ENCODE peak calls at places on chromosome 14, in nine cellular contexts. P is anterior cingulate cortex, V is midbrain, M is NCI-H2029, S is dorsolateral prefrontal cortex, W is NCI-H82, U is GM04504, D is fibroblast of the aortic adventitia, G is astrocyte of the spinal cord. B is an unnamed sample.

GRCh38 chr14:97638864-97639263 is 841.7 kb downstream of the VRK1 start:
- DNase-seq in P (no peak), V (no peak), M (no peak), S (no peak), W (no peak), U (no peak), D (no peak), G (no peak), B (no peak)

GRCh38 chr14:105937253-105938054 is 411.1 kb downstream of the TMEM121 start:
- DNase-seq in P (no peak), V (no peak), M (no peak), S (no peak), W (no peak), U (no peak), D (no peak), G (no peak), B (no peak)

GRCh38 chr14:78254911-78255431 is 84.8 kb downstream of the NRXN3 start:
- DNase-seq in P (no peak), V (no peak), M (peak; percentile 65), S (no peak), W (no peak), U (no peak), D (no peak), G (peak; percentile 80), B (peak; percentile 4)

GRCh38 chr14:70642313-70643235 is 858 bp downstream of the TTC9 start:
- DNase-seq in P (no peak), V (no peak), M (no peak), S (no peak), W (peak; percentile 44), U (no peak), D (no peak), G (no peak), B (no peak)

GRCh38 chr14:88289214-88289613 is 33.9 kb downstream of the KCNK10 start:
- DNase-seq in P (no peak), V (no peak), M (no peak), S (no peak), W (no peak), U (peak; percentile 6), D (peak; percentile 63), G (no peak), B (no peak)

GRCh38 chr14:53640695-53641094 is 315.9 kb downstream of the BMP4 start:
- DNase-seq in P (no peak), V (no peak), M (no peak), S (no peak), W (no peak), U (no peak), D (peak; percentile 60), G (peak; percentile 46), B (no peak)

GRCh38 chr14:58677996-58678395 is 40.2 kb downstream of the DACT1 start:
- DNase-seq in P (no peak), V (no peak), M (no peak), S (no peak), W (no peak), U (no peak), D (no peak), G (no peak), B (no peak)

GRCh38 chr14:104223101-104223809 is 84.9 kb downstream of the KIF26A start:
- DNase-seq in P (no peak), V (no peak), M (no peak), S (no peak), W (peak; percentile 98), U (no peak), D (no peak), G (no peak), B (peak; percentile 62)

GRCh38 chr14:24847568-24847967 is 202.4 kb downstream of the STXBP6 start:
- DNase-seq in P (no peak), V (no peak), M (no peak), S (no peak), W (no peak), U (no peak), D (peak; percentile 18), G (no peak), B (no peak)

GRCh38 chr14:69619007-69619406 is 7.6 kb downstream of the SUSD6 start:
- DNase-seq in P (no peak), V (no peak), M (no peak), S (no peak), W (no peak), U (no peak), D (peak; percentile 54), G (peak; percentile 43), B (no peak)

GRCh38 chr14:94676495-94677238 is 64.5 kb downstream of the SERPINA3 start:
- DNase-seq in P (no peak), V (no peak), M (no peak), S (no peak), W (no peak), U (no peak), D (no peak), G (no peak), B (no peak)

GRCh38 chr14:89187501-89187900 is 229.5 kb downstream of the FOXN3 start:
- DNase-seq in P (no peak), V (no peak), M (no peak), S (no peak), W (no peak), U (no peak), D (no peak), G (no peak), B (no peak)

GRCh38 chr14:41799817-41800216 is 193.1 kb downstream of the LRFN5 start:
- DNase-seq in P (no peak), V (no peak), M (no peak), S (no peak), W (no peak), U (no peak), D (no peak), G (no peak), B (no peak)

GRCh38 chr14:74932401-74932901 is 9.4 kb upstream of the RPS6KL1 start:
- DNase-seq in P (no peak), V (no peak), M (no peak), S (no peak), W (no peak), U (no peak), D (peak; percentile 19), G (no peak), B (no peak)

GRCh38 chr14:89628521-89628920 is 211.5 kb upstream of the FOXN3 start:
- DNase-seq in P (no peak), V (no peak), M (no peak), S (no peak), W (no peak), U (no peak), D (no peak), G (no peak), B (no peak)

GRCh38 chr14:90839024-90839888 is 23.0 kb upstream of the TTC7B start:
- DNase-seq in P (no peak), V (no peak), M (no peak), S (no peak), W (no peak), U (no peak), D (peak; percentile 80), G (peak; percentile 28), B (peak; percentile 25)

GRCh38 chr14:27672047-27672446 is 1074.2 kb upstream of the NOVA1 start:
- DNase-seq in P (no peak), V (no peak), M (no peak), S (no peak), W (no peak), U (no peak), D (no peak), G (no peak), B (no peak)

GRCh38 chr14:36604757-36605505 is 22.5 kb upstream of the NKX2-8 start:
- DNase-seq in P (no peak), V (peak; percentile 79), M (peak; percentile 90), S (no peak), W (peak; percentile 77), U (peak; percentile 51), D (peak; percentile 79), G (peak; percentile 70), B (peak; percentile 72)

GRCh38 chr14:22047105-22047504 is 373.5 kb upstream of the OR4E1 start:
- DNase-seq in P (no peak), V (peak; percentile 28), M (no peak), S (no peak), W (peak; percentile 38), U (no peak), D (no peak), G (no peak), B (peak; percentile 7)

GRCh38 chr14:65631040-65631439 is 218.5 kb downstream of the FUT8 start:
- DNase-seq in P (no peak), V (no peak), M (no peak), S (no peak), W (no peak), U (no peak), D (no peak), G (no peak), B (no peak)

GRCh38 chr14:55255185-55255584 is 16.0 kb upstream of the FBXO34 start:
- DNase-seq in P (no peak), V (no peak), M (no peak), S (no peak), W (no peak), U (no peak), D (no peak), G (no peak), B (no peak)

GRCh38 chr14:31939934-31940333 is 137.2 kb upstream of the ARHGAP5 start:
- DNase-seq in P (no peak), V (no peak), M (no peak), S (no peak), W (peak; percentile 84), U (no peak), D (no peak), G (no peak), B (no peak)

GRCh38 chr14:26255213-26255612 is 342.6 kb downstream of the NOVA1 start:
- DNase-seq in P (no peak), V (no peak), M (no peak), S (no peak), W (peak; percentile 49), U (no peak), D (peak; percentile 70), G (peak; percentile 15), B (no peak)

GRCh38 chr14:24092110-24092959 is 1.8 kb upstream of the PCK2 start:
- DNase-seq in P (no peak), V (no peak), M (no peak), S (no peak), W (no peak), U (no peak), D (peak; percentile 66), G (no peak), B (peak; percentile 48)

GRCh38 chr14:50961606-50962259 is 17.4 kb upstream of the PYGL start:
- DNase-seq in P (no peak), V (no peak), M (no peak), S (no peak), W (no peak), U (peak; percentile 84), D (peak; percentile 97), G (peak; percentile 93), B (peak; percentile 42)

B was measured in body of pancreas.